ENCODE peak calls at places on chromosomes 16 and 17, in six cellular contexts. C, E, U, T, A and V are unnamed samples.

GRCh38 chr17:50198026-50198669 is 3.3 kb downstream of the COL1A1 start:
- DNase-seq in C (no peak), E (peak; percentile 48), U (peak; percentile 62), T (peak; percentile 65), A (peak; percentile 73), V (peak; percentile 77)

GRCh38 chr16:61165797-61166196 is 870.4 kb downstream of the CDH8 start:
- DNase-seq in C (no peak), E (no peak), U (no peak), T (no peak), A (no peak), V (no peak)

GRCh38 chr16:25838724-25839186 is 147.0 kb downstream of the HS3ST4 start:
- DNase-seq in C (peak; percentile 24), E (peak; percentile 45), U (peak; percentile 75), T (peak; percentile 59), A (no peak), V (peak; percentile 6)

GRCh38 chr16:81518439-81518757 is 73.8 kb downstream of the CMIP start:
- DNase-seq in C (no peak), E (no peak), U (no peak), T (no peak), A (no peak), V (no peak)

GRCh38 chr16:2771496-2772402 is 5.3 kb downstream of the ELOB start:
- DNase-seq in C (no peak), E (no peak), U (no peak), T (no peak), A (no peak), V (no peak)

GRCh38 chr17:81926451-81927144 is 937 bp downstream of the MAFG start:
- DNase-seq in C (peak; percentile 55), E (peak; percentile 82), U (peak; percentile 64), T (peak; percentile 81), A (peak; percentile 89), V (peak; percentile 90)

GRCh38 chr16:83953796-83954576 is 946 bp downstream of the OSGIN1 start:
- DNase-seq in C (no peak), E (peak; percentile 44), U (peak; percentile 58), T (peak; percentile 64), A (no peak), V (peak; percentile 73)

GRCh38 chr17:81996757-81997441 is 19.5 kb downstream of the ASPSCR1 start:
- DNase-seq in C (no peak), E (no peak), U (no peak), T (no peak), A (no peak), V (no peak)

GRCh38 chr17:49003557-49004511 is 6.6 kb downstream of the IGF2BP1 start:
- DNase-seq in C (peak; percentile 9), E (peak; percentile 47), U (no peak), T (no peak), A (no peak), V (no peak)

GRCh38 chr16:19472487-19472886 is 49.4 kb downstream of the GDE1 start:
- DNase-seq in C (no peak), E (no peak), U (no peak), T (no peak), A (no peak), V (no peak)